ENCODE peak calls at places on chromosomes 5 and 9, in five cellular contexts. F, C, J, A and I are unnamed samples.

GRCh38 chr5:5165541-5166002 is 25.4 kb downstream of the ADAMTS16 start:
- DNase-seq in A (no peak), F (no peak), J (peak), C (no peak), I (no peak)

GRCh38 chr5:135242496-135243193 is 156.4 kb downstream of the MACROH2A1 start:
- DNase-seq in A (no peak), F (no peak), C (no peak), J (peak), I (no peak)

GRCh38 chr5:139951296-139951924 is 91.7 kb downstream of the NRG2 start:
- DNase-seq in F (no peak), A (no peak), J (no peak), C (no peak), I (no peak)

GRCh38 chr9:104143554-104143919 is 49.4 kb downstream of the SMC2 start:
- DNase-seq in F (no peak), A (no peak), J (no peak), C (no peak), I (no peak)

GRCh38 chr9:136520053-136520540 is 25.8 kb downstream of the NOTCH1 start:
- DNase-seq in A (no peak), J (no peak), C (no peak), F (no peak), I (no peak)

GRCh38 chr5:122844136-122844915 is 1.1 kb upstream of the SNX24 start:
- DNase-seq in A (no peak), C (peak), J (peak), F (no peak), I (peak)

GRCh38 chr9:115671911-115672310 is 481.7 kb upstream of the PAPPA start:
- DNase-seq in J (no peak), C (no peak), F (no peak), A (no peak), I (no peak)

GRCh38 chr5:38666668-38667498 is 110.4 kb upstream of the LIFR start:
- DNase-seq in F (peak), A (peak), C (peak), J (peak), I (peak)

GRCh38 chr5:82165740-82166530 is 112.2 kb downstream of the RPS23 start:
- DNase-seq in J (peak), C (peak), A (peak), F (peak), I (peak)

GRCh38 chr9:116327702-116328440 is 174.3 kb downstream of the PAPPA start:
- DNase-seq in J (peak), A (no peak), C (no peak), F (no peak), I (no peak)

GRCh38 chr5:156815988-156816599 is 34.0 kb upstream of the PPP1R2B start:
- DNase-seq in J (peak), C (peak), F (no peak), A (no peak), I (peak)

GRCh38 chr5:353599-354580 is 32.4 kb downstream of the AHRR start:
- DNase-seq in F (no peak), J (no peak), C (no peak), A (no peak), I (no peak)

GRCh38 chr9:1619915-1620705 is 395.0 kb upstream of the SMARCA2 start:
- DNase-seq in F (no peak), C (peak), J (peak), A (no peak), I (peak)

GRCh38 chr9:81375461-81376100 is 313.8 kb downstream of the TLE1 start:
- DNase-seq in F (no peak), J (peak), C (no peak), A (no peak), I (no peak)

GRCh38 chr9:36935768-36936497 is 98.1 kb downstream of the PAX5 start:
- DNase-seq in F (no peak), C (no peak), A (no peak), J (no peak), I (peak)

GRCh38 chr9:21919377-21920362 is 74.5 kb downstream of the CDKN2A start:
- DNase-seq in A (no peak), J (peak), C (no peak), F (no peak), I (peak)

GRCh38 chr9:4499917-4500316 is 9.6 kb downstream of the SLC1A1 start:
- DNase-seq in F (no peak), J (no peak), A (no peak), C (no peak), I (no peak)

GRCh38 chr5:178547052-178547666 is 43.0 kb downstream of the COL23A1 start:
- DNase-seq in C (no peak), J (no peak), F (no peak), A (no peak), I (no peak)

GRCh38 chr9:75088646-75089368 is 493 bp downstream of the OSTF1 start:
- DNase-seq in A (no peak), J (peak), F (peak), C (peak), I (peak)

GRCh38 chr5:53831496-53831895 is 271.1 kb downstream of the NDUFS4 start:
- DNase-seq in J (no peak), F (no peak), A (no peak), C (no peak), I (no peak)

GRCh38 chr9:16318516-16319060 is 551.9 kb downstream of the BNC2 start:
- DNase-seq in A (no peak), C (no peak), J (no peak), F (no peak), I (no peak)

DNA sequence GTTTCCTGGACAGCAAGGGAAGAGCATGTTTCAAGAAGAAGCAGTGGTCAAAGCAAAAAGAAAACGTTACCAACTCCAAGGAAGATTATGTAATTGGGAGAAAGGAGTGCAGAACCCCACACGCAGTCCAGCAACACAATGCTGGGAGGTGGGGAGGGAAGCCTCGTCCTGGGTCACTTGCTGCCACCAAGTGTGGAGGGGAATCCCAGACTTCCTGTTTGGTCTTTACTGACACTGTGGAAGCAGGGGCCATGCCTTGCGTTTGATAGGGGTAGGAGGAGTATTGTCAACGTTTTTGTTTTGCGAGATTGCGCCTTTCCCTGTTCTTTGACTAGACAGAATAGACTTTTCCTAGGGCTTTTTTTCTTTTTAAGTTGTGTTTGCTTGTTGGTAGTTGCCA is 421.0 kb downstream of the KDM4C start:
- DNase-seq in A (no peak), F (no peak), J (no peak), C (no peak), I (peak)
- TF ChIP-seq CTCF in A (no peak), F (no peak), J (no peak), C (no peak), I (no peak)

GRCh38 chr5:126677101-126677500 is 76.4 kb downstream of the PHAX start:
- DNase-seq in F (no peak), C (no peak), A (no peak), J (no peak), I (no peak)

GRCh38 chr5:126676195-126676624 is 75.5 kb downstream of the PHAX start:
- DNase-seq in A (no peak), J (peak), F (peak), C (peak), I (peak)

GRCh38 chr5:126681970-126682369 is 81.2 kb downstream of the PHAX start:
- DNase-seq in J (no peak), F (no peak), C (no peak), A (no peak), I (no peak)

GRCh38 chr5:126683912-126684311 is 83.2 kb downstream of the PHAX start:
- DNase-seq in C (no peak), J (no peak), A (no peak), F (no peak), I (no peak)

GRCh38 chr5:126680215-126680817 is 79.6 kb downstream of the PHAX start:
- DNase-seq in A (no peak), J (peak), F (no peak), C (peak), I (peak)
- H3K4me3 ChIP-seq in A (no peak), J (no peak), F (no peak), C (no peak), I (no peak)

DNA sequence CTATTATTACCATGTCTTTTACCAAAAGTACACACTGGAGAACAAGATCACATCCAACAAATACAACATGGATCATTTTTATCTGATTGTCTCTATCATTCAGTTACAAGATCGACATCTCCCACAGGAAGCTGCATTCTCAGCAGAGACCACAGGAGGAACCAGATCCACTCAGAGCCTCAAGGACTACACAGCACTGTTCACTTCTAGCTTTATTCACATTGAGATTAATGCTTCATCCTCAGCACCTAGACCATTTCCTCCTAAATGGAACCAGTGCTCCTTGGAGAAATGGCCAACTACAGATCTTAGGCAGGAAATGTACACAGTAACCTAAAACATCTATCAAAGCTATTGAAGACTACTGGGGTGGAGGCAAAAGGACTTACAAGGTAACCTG is 13.3 kb upstream of the C5orf15 start:
- DNase-seq in J (no peak), A (no peak), C (no peak), F (no peak), I (no peak)
- TF ChIP-seq CTCF in J (no peak), A (no peak), C (no peak), F (no peak), I (no peak)

GRCh38 chr9:93057703-93058356 is 671 bp upstream of the SUSD3 start:
- DNase-seq in C (no peak), F (no peak), A (no peak), J (no peak), I (no peak)
- H3K4me3 ChIP-seq in C (peak), F (no peak), A (no peak), J (no peak), I (no peak)

GRCh38 chr9:134420974-134421432 is 94.7 kb downstream of the RXRA start:
- DNase-seq in J (no peak), A (no peak), F (no peak), C (no peak), I (no peak)

GRCh38 chr9:134418354-134418753 is 92.1 kb downstream of the RXRA start:
- DNase-seq in F (no peak), A (no peak), J (no peak), C (no peak), I (no peak)

GRCh38 chr9:134420281-134420835 is 94.1 kb downstream of the RXRA start:
- DNase-seq in A (no peak), F (no peak), C (no peak), J (no peak), I (no peak)

GRCh38 chr9:134418986-134419683 is 92.9 kb downstream of the RXRA start:
- DNase-seq in A (no peak), J (no peak), F (no peak), C (no peak), I (no peak)

GRCh38 chr9:134419684-134420076 is 93.4 kb downstream of the RXRA start:
- DNase-seq in J (no peak), F (no peak), A (no peak), C (peak), I (no peak)
- TF ChIP-seq CTCF in J (peak), F (no peak), A (no peak), C (no peak), I (peak)